ENCODE peak calls at places on chromosomes 13 and 19, in four cellular contexts. E is NB4, X is Peyer's patch, J is fibroblast of lung. T is an unnamed sample.

GRCh38 chr13:27200413-27201066 is 28.9 kb upstream of the USP12 start:
- DNase-seq in X (no peak), E (no peak), J (peak), T (no peak)

GRCh38 chr19:17424743-17425365 is 5.0 kb downstream of the MVB12A start:
- DNase-seq in J (peak), E (peak), X (peak), T (no peak)

GRCh38 chr13:112752711-112753541 is 63.1 kb downstream of the ATP11A start:
- DNase-seq in E (no peak), X (no peak), J (peak), T (no peak)

GRCh38 chr13:73924607-73925006 is 209.6 kb downstream of the KLF12 start:
- DNase-seq in E (no peak), X (no peak), J (no peak), T (no peak)

GRCh38 chr19:2609389-2610116 is 92.9 kb downstream of the GNG7 start:
- DNase-seq in J (no peak), E (no peak), X (peak), T (no peak)

GRCh38 chr13:75788494-75788991 is 152.4 kb downstream of the LMO7 start:
- DNase-seq in E (no peak), X (peak), J (peak), T (no peak)

GRCh38 chr13:34011552-34012085 is 193.7 kb downstream of the RFC3 start:
- DNase-seq in J (no peak), E (no peak), X (no peak), T (no peak)

GRCh38 chr19:38786572-38787265 is 2.3 kb upstream of the LGALS7B start:
- DNase-seq in E (no peak), X (no peak), J (no peak), T (no peak)

DNA sequence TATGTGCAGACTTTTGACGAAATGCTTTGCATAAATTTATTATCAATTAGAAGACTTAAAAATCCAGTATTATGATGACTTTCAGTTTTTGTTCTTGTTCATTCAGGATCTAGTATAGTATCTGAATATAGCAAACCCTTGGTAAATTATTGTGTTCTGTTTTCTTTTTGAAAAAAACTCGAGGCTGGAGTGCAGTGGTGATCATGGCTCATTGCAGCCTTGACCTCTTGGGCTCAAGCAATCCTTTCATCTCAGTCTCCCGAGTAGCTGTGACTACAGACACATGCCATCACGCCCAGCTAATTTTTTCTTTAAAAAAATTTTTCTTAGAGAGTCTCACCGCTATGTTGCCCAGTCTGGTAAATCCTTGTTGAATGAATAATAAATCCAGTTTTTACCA is 4.6 kb downstream of the FARP1 start:
- DNase-seq in E (no peak), X (no peak), J (peak), T (no peak)
- TF ChIP-seq CTCF in E (no peak), X (no peak), J (peak), T (no peak)

GRCh38 chr19:18857223-18857622 is 25.5 kb downstream of the UPF1 start:
- DNase-seq in E (no peak), X (no peak), J (no peak), T (no peak)

GRCh38 chr19:18858906-18859646 is 27.3 kb downstream of the UPF1 start:
- DNase-seq in J (no peak), E (no peak), X (no peak), T (no peak)

GRCh38 chr19:18855647-18856384 is 24.1 kb downstream of the UPF1 start:
- DNase-seq in E (no peak), J (no peak), X (no peak), T (no peak)

GRCh38 chr19:18854982-18855381 is 23.2 kb downstream of the UPF1 start:
- DNase-seq in X (no peak), J (no peak), E (no peak), T (no peak)

DNA sequence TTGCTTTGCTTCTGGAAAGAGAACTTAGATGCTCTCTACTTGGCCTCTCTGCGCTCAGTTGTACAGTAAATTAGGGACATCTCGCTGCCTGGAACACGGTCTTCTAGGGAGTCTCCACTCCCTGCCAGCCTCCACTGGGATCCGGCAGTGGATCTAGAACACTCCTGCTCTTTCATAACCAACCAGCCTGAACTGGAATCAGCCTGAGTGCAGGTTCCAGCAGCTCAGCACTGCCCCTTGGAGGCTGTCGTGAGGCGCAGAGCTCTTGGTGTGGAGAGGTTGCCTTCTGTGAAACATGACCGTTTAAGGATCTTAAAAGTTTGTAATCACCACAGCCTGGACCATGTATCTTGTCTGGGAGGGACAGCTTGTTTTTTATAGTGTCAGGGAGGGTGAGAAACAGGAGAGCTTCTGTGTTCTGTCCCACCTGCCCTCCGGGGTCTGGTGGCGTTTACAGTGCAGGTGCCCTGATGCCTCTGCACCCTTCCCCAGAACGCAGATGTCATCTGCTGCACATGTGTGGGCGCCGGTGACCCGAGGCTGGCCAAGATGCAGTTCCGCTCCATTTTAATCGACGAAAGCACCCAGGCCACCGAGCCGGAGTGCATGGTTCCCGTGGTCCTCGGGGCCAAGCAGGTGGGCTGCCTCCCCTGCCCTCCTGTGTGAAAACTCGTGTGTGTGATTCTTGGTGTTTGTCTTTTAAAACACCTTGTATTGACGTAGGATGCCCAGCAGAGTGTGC is 24.8 kb downstream of the UPF1 start:
- DNase-seq in X (no peak), E (peak), J (no peak), T (no peak)
- TF ChIP-seq CTCF in X (no peak), E (peak), J (peak), T (no peak)

GRCh38 chr19:54332149-54332548 is 6.8 kb downstream of the LILRA4 start:
- DNase-seq in X (no peak), E (no peak), J (no peak), T (no peak)
- TF ChIP-seq CTCF in X (no peak), E (no peak), J (no peak), T (no peak)

DNA sequence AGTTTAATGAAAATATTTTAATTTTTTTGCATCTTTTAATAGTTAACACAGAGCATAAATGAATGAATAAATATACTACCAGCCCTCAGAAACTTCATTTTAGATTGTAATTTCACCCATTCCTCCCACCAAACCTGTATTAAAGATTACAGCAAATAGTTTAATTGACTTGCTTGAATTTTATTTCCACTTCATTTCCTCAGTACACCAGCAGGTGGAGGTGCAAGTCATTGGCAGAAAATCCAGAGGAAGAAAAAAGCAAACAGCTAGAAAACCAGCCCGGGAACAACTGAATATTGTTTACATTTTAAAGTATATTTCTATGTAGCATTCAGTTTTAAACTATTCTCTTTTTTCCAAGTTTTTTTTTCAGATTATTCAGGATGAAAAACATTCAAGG is 177.8 kb downstream of the OLFM4 start:
- DNase-seq in E (peak), J (no peak), X (no peak), T (no peak)
- TF ChIP-seq CTCF in E (no peak), J (peak), X (no peak), T (no peak)

GRCh38 chr19:35080613-35081170 is 34.9 kb upstream of the FXYD3 start:
- DNase-seq in X (no peak), E (no peak), J (no peak), T (no peak)
- TF ChIP-seq CTCF in X (no peak), E (no peak), J (no peak), T (no peak)

T was measured in CD14-positive monocyte.